ENCODE peak calls at places on chromosomes 6 and 20, in five cellular contexts. G, Q, R, Z and F are unnamed samples.

GRCh38 chr6:169161572-169162167 is 92.0 kb downstream of the THBS2 start:
- DNase-seq in G (no peak), R (no peak), Z (no peak), Q (no peak), F (no peak)

GRCh38 chr6:151551223-151551857 is 57.5 kb downstream of the CCDC170 start:
- DNase-seq in G (peak; percentile 21), R (no peak), Q (no peak), Z (no peak), F (no peak)

GRCh38 chr6:6314601-6315000 is 5.9 kb downstream of the F13A1 start:
- DNase-seq in R (no peak), Z (no peak), G (no peak), Q (no peak), F (no peak)

GRCh38 chr6:31356216-31356945 is 598 bp downstream of the HLA-B start:
- DNase-seq in G (peak; percentile 39), R (peak; percentile 19), Q (peak; percentile 60), Z (peak; percentile 24), F (no peak)

GRCh38 chr6:116881236-116881635 is 4.2 kb downstream of the RFX6 start:
- DNase-seq in Q (no peak), R (no peak), G (no peak), Z (no peak), F (no peak)

GRCh38 chr6:124962617-124963415 is 579 bp downstream of the RNF217 start:
- DNase-seq in Q (peak; percentile 45), Z (no peak), R (no peak), G (no peak), F (no peak)

GRCh38 chr6:56495654-56496053 is 147.0 kb downstream of the DST start:
- DNase-seq in Q (no peak), G (no peak), R (no peak), Z (no peak), F (no peak)

GRCh38 chr20:52552181-52552872 is 360.7 kb upstream of the ZFP64 start:
- DNase-seq in G (no peak), Q (no peak), R (no peak), Z (no peak), F (no peak)

GRCh38 chr6:90701146-90701781 is 114.4 kb upstream of the MAP3K7 start:
- DNase-seq in Q (no peak), R (no peak), Z (no peak), G (no peak), F (peak; percentile 17)

GRCh38 chr6:8608737-8609136 is 173.4 kb upstream of the SLC35B3 start:
- DNase-seq in Q (no peak), G (no peak), R (no peak), Z (no peak), F (no peak)

GRCh38 chr20:661474-662288 is 8.7 kb upstream of the SRXN1 start:
- DNase-seq in G (no peak), Q (no peak), R (no peak), Z (no peak), F (no peak)

GRCh38 chr6:117602899-117603588 is 733 bp upstream of the GOPC start:
- DNase-seq in G (no peak), Z (no peak), R (no peak), Q (no peak), F (no peak)

GRCh38 chr6:14975124-14975815 is 270.6 kb upstream of the JARID2 start:
- DNase-seq in R (no peak), Q (no peak), Z (no peak), G (no peak), F (peak; percentile 39)

GRCh38 chr20:41177636-41178035 is 40.3 kb downstream of the PLCG1 start:
- DNase-seq in G (no peak), R (no peak), Q (no peak), Z (no peak), F (no peak)

GRCh38 chr20:41178904-41179432 is 41.6 kb downstream of the PLCG1 start:
- DNase-seq in Q (no peak), G (no peak), R (no peak), Z (peak; percentile 14), F (no peak)

GRCh38 chr20:41176711-41177552 is 39.6 kb downstream of the PLCG1 start:
- DNase-seq in Q (no peak), G (no peak), R (no peak), Z (no peak), F (no peak)

GRCh38 chr20:41179961-41180360 is 42.6 kb downstream of the PLCG1 start:
- DNase-seq in R (no peak), G (no peak), Q (no peak), Z (peak; percentile 3), F (no peak)

GRCh38 chr20:41178495-41178894 is 41.2 kb downstream of the PLCG1 start:
- DNase-seq in Q (no peak), R (no peak), G (no peak), Z (peak; percentile 4), F (no peak)
- H3K27me3 ChIP-seq in Q (no peaks in the 10 kb centered on the region), R (no peaks in the 10 kb centered on the region), G (no peaks in the 10 kb centered on the region), Z (no peaks in the 10 kb centered on the region), F (no peaks in the 10 kb centered on the region)

GRCh38 chr6:143747347-143747842 is 69.6 kb downstream of the PHACTR2 start:
- DNase-seq in Z (no peak), Q (no peak), G (no peak), R (no peak), F (no peak)
- H3K27me3 ChIP-seq in Z (no peaks in the 10 kb centered on the region), Q (no peaks in the 10 kb centered on the region), G (no peaks in the 10 kb centered on the region), R (no peaks in the 10 kb centered on the region), F (no peaks in the 10 kb centered on the region)

DNA sequence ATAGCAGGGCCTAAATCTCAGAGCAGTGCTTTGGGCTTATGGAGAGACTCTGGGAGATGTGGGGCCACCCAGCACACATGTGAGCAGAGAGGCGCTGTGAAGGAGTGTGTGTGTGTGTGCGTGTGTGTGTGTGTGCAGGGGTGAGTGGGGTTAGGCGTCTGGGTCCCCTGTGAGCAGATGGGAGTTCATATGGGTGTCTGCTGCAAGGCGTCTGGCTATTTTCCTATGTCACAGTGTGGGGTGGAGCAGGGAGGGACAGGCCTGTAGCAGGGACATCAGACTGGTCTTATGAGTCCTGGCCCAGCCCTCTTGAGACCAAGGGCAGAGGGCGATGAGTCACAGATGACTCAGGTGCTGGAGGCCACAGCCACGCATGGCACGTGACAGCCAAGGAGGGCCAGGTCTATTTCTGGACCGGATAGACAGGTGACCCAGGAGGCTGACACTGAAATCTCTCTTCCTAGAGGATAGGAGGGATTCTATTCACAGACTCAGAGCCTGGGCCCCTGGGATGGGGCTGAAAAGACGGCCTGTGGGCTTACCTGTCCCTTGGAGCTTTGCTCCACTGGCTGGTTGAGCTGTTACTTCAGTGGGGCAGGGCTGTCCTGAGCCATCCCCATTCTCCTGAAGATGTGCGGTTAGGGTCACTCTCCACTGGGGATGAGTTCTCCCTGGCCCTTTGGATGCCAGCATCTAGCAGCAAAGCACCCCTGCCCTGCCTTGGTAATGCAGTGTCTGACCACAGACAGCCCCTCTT is 28.9 kb downstream of the VEGFA start:
- DNase-seq in Q (peak; percentile 56), Z (no peak), G (no peak), R (no peak), F (peak; percentile 77)
- H3K27me3 ChIP-seq in Q (no peaks in the 10 kb centered on the region), Z (no peaks in the 10 kb centered on the region), G (no peaks in the 10 kb centered on the region), R (no peaks in the 10 kb centered on the region), F (no peaks in the 10 kb centered on the region)

GRCh38 chr20:64091762-64092161 is 7.6 kb upstream of the LKAAEAR1 start:
- DNase-seq in Q (no peak), R (no peak), Z (no peak), G (no peak), F (no peak)

GRCh38 chr20:64095455-64095854 is 11.3 kb upstream of the LKAAEAR1 start:
- DNase-seq in Z (no peak), G (no peak), Q (no peak), R (no peak), F (no peak)

GRCh38 chr20:64091340-64091739 is 7.1 kb upstream of the LKAAEAR1 start:
- DNase-seq in R (no peak), Z (no peak), Q (no peak), G (no peak), F (no peak)

GRCh38 chr20:64092258-64093012 is 8.2 kb upstream of the LKAAEAR1 start:
- DNase-seq in Z (no peak), Q (no peak), R (no peak), G (no peak), F (no peak)

DNA sequence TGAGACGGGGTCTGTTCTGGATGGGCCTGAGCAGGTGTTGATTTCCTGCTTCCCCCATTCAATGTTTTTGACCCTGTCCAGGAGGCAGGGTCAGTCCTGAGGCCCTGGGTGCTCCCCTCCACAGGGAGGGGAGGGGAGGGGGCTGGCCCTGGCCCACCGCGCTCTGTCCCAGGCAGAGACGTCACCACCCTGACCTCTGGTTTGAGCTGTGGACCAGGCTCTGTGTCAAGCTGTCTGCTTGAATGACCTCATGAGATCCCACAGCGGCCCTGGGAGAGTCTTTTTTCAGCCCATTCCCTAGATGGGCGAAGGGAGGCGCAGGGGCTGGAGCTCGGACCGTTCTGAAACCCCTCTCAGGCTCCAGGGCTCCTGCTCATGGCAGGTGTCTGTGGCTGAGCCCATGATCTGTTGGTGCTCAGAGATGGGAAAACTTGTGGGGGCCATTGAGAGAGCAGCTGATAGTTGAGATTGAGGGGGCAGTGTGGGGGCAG is 8.9 kb upstream of the LKAAEAR1 start:
- DNase-seq in R (no peak), Q (no peak), G (no peak), Z (no peak), F (no peak)
- H3K27me3 ChIP-seq in R (no peaks in the 10 kb centered on the region), Q (peaks cover 17% of the 10 kb centered on the region), G (no peaks in the 10 kb centered on the region), Z (peaks cover under 1% of the 10 kb centered on the region), F (no peaks in the 10 kb centered on the region)

GRCh38 chr20:19457551-19457950 is 245.1 kb downstream of the SLC24A3 start:
- DNase-seq in R (no peak), Z (no peak), G (no peak), Q (no peak), F (no peak)

GRCh38 chr20:19463597-19463996 is 251.2 kb downstream of the SLC24A3 start:
- DNase-seq in Q (no peak), G (no peak), R (no peak), Z (no peak), F (no peak)

GRCh38 chr20:19462491-19462890 is 250.0 kb downstream of the SLC24A3 start:
- DNase-seq in R (no peak), Q (no peak), G (no peak), Z (no peak), F (no peak)

GRCh38 chr20:19456600-19457390 is 244.4 kb downstream of the SLC24A3 start:
- DNase-seq in Q (no peak), R (no peak), G (no peak), Z (no peak), F (no peak)

GRCh38 chr20:19460386-19460785 is 247.9 kb downstream of the SLC24A3 start:
- DNase-seq in R (no peak), G (no peak), Q (no peak), Z (no peak), F (no peak)
- H3K27me3 ChIP-seq in R (no peaks in the 10 kb centered on the region), G (no peaks in the 10 kb centered on the region), Q (no peaks in the 10 kb centered on the region), Z (no peaks in the 10 kb centered on the region), F (no peaks in the 10 kb centered on the region)

DNA sequence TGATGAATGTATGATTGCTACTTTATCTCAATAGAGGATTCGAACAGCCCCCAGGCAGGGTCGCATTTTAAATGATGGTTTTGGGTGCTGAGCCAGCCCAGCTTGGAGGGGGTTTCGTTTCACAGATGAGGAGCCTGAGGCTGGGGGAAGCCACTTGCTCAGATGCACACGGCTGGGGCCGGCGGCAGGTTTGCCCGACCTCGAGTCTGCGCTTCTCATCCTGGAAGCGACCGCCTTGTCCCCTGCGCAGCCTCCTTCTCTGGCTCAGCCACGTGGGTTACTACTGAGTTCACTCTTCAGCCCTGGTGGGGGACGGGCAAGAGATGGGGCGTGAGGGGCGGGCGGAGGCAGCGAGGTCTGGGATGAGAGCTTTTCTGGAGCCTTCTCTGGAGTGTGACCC is 25.3 kb downstream of the NTSR1 start:
- DNase-seq in R (no peak), Z (no peak), G (peak; percentile 12), Q (no peak), F (no peak)
- H3K27me3 ChIP-seq in R (no peaks in the 10 kb centered on the region), Z (peaks cover 60% of the 10 kb centered on the region), G (no peaks in the 10 kb centered on the region), Q (peaks cover 26% of the 10 kb centered on the region), F (no peaks in the 10 kb centered on the region)